ENCODE peak calls at places on chromosomes 16 and 17, in seven cellular contexts. C is AG04450, L is transverse colon, W is cardiac muscle cell, X is sigmoid colon, J is spleen, A is GM23338. F is an unnamed sample.

GRCh38 chr17:2053380-2054261 is 1.3 kb upstream of the HIC1 start:
- DNase-seq in C (no peak), L (peak), W (peak), X (peak), J (peak), A (peak), F (peak)

GRCh38 chr17:37848690-37849616 is 75.3 kb upstream of the TBC1D3K start:
- DNase-seq in C (peak), L (no peak), W (peak), X (no peak), J (no peak), A (no peak), F (peak)

GRCh38 chr16:20849587-20850390 is 43.5 kb downstream of the REXO5 start:
- DNase-seq in C (peak), L (peak), W (peak), X (peak), J (no peak), A (peak), F (peak)

GRCh38 chr17:35167046-35167445 is 19.4 kb downstream of the UNC45B start:
- DNase-seq in C (no peak), L (no peak), W (no peak), X (peak), J (no peak), A (no peak), F (no peak)

GRCh38 chr17:74410001-74410443 is 21.9 kb upstream of the GPRC5C start:
- DNase-seq in C (no peak), L (no peak), W (no peak), X (no peak), J (no peak), A (no peak), F (no peak)

GRCh38 chr17:57930239-57930638 is 25.0 kb downstream of the CUEDC1 start:
- DNase-seq in C (no peak), L (no peak), W (no peak), X (no peak), J (no peak), A (no peak), F (no peak)

GRCh38 chr16:59905131-59905530 is 1171.0 kb upstream of the GOT2 start:
- DNase-seq in C (no peak), L (no peak), W (no peak), X (no peak), J (no peak), A (no peak), F (no peak)

GRCh38 chr16:74998481-74999207 is at the start of gene ZNRF1:
- DNase-seq in C (peak), L (peak), W (peak), X (peak), J (peak), A (peak), F (peak)

GRCh38 chr17:33322063-33322462 is 29.0 kb upstream of the ASIC2 start:
- DNase-seq in C (no peak), L (no peak), W (no peak), X (no peak), J (no peak), A (no peak), F (no peak)

GRCh38 chr17:70278846-70279465 is 109.6 kb downstream of the KCNJ2 start:
- DNase-seq in C (no peak), L (no peak), W (no peak), X (no peak), J (no peak), A (no peak), F (no peak)

GRCh38 chr16:4179020-4179419 is 62.8 kb upstream of the ADCY9 start:
- DNase-seq in C (no peak), L (peak), W (peak), X (no peak), J (no peak), A (no peak), F (no peak)

GRCh38 chr16:77322757-77323156 is 112.1 kb downstream of the ADAMTS18 start:
- DNase-seq in C (no peak), L (no peak), W (no peak), X (no peak), J (no peak), A (no peak), F (no peak)

GRCh38 chr16:16041196-16041892 is 91.9 kb downstream of the ABCC1 start:
- DNase-seq in C (no peak), L (no peak), W (no peak), X (no peak), J (no peak), A (peak), F (no peak)
- H3K27ac ChIP-seq in C (peak), L (no peak), W (no peak), X (peak), J (no peak), A (peak), F (no peak)

GRCh38 chr17:55567240-55568216 is 56.3 kb upstream of the SMIM36 start:
- DNase-seq in C (no peak), L (no peak), W (peak), X (peak), J (no peak), A (no peak), F (no peak)

GRCh38 chr17:55563363-55563762 is 52.1 kb upstream of the SMIM36 start:
- DNase-seq in C (no peak), L (no peak), W (no peak), X (no peak), J (no peak), A (no peak), F (no peak)

GRCh38 chr17:55564077-55564476 is 52.8 kb upstream of the SMIM36 start:
- DNase-seq in C (no peak), L (no peak), W (no peak), X (no peak), J (no peak), A (no peak), F (no peak)

GRCh38 chr17:55561316-55561972 is 50.2 kb upstream of the SMIM36 start:
- DNase-seq in C (no peak), L (no peak), W (no peak), X (no peak), J (no peak), A (no peak), F (no peak)

DNA sequence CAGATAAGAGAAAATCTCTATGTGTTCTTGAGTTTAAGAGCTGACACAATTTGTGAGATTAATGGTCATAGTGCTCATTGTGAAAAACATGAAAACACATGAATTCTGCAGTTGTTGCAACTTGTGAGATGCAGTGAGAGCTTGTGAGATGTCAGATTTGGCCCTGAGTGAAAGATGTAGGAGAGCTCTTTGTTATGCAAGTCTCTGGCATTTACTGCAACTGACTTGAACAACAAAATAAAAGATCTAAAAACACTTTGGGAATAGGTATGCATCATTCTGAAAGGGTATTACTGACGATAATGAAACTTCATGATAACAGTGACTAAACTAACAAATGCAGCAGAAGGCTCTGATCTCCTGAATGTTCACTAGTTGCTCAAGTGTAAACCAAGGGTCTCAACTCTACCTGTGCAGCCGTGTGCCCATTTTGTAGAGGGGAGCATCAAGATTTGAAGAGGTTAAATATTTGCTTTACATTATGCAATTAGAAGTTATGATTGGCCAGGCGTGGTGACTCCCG is 50.8 kb upstream of the SMIM36 start:
- DNase-seq in C (no peak), L (no peak), W (no peak), X (no peak), J (no peak), A (no peak), F (no peak)
- TF ChIP-seq CTCF in C (no peak), L (no peak), W (no peak), X (no peak), J (no peak), A (no peak), F (no peak)

GRCh38 chr16:67941469-67942199 is 2.3 kb downstream of the LCAT start:
- DNase-seq in C (no peak), L (no peak), W (no peak), X (no peak), J (no peak), A (no peak), F (no peak)

GRCh38 chr16:67943619-67944503 is at the start of gene LCAT:
- DNase-seq in C (no peak), L (peak), W (peak), X (peak), J (no peak), A (no peak), F (no peak)

GRCh38 chr16:67942200-67942509 is 1.8 kb downstream of the LCAT start:
- DNase-seq in C (no peak), L (no peak), W (peak), X (no peak), J (no peak), A (peak), F (no peak)

GRCh38 chr16:67942510-67943255 is 1.2 kb downstream of the LCAT start:
- DNase-seq in C (no peak), L (no peak), W (no peak), X (no peak), J (no peak), A (peak), F (no peak)

DNA sequence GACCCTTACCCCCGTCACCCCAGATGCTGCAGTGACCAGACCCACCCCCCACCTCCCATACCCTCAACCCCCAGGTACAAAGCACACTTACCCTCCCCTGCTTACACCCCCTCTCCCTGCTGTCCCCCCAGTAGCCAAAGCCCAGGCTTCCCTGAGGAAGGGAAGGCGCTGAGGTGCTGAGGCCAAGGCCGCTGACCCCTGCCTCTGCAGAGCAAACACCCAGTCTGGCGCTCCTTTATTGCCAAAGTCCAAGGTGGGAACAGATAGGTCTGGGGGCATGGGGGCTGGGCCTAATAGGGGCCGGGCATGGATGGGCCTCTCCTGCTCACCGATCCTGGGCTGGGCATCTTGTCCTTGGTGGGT is 683 bp downstream of the LCAT start:
- DNase-seq in C (no peak), L (no peak), W (no peak), X (no peak), J (no peak), A (no peak), F (no peak)
- H3K27ac ChIP-seq in C (no peak), L (peak), W (no peak), X (peak), J (no peak), A (no peak), F (peak)

DNA sequence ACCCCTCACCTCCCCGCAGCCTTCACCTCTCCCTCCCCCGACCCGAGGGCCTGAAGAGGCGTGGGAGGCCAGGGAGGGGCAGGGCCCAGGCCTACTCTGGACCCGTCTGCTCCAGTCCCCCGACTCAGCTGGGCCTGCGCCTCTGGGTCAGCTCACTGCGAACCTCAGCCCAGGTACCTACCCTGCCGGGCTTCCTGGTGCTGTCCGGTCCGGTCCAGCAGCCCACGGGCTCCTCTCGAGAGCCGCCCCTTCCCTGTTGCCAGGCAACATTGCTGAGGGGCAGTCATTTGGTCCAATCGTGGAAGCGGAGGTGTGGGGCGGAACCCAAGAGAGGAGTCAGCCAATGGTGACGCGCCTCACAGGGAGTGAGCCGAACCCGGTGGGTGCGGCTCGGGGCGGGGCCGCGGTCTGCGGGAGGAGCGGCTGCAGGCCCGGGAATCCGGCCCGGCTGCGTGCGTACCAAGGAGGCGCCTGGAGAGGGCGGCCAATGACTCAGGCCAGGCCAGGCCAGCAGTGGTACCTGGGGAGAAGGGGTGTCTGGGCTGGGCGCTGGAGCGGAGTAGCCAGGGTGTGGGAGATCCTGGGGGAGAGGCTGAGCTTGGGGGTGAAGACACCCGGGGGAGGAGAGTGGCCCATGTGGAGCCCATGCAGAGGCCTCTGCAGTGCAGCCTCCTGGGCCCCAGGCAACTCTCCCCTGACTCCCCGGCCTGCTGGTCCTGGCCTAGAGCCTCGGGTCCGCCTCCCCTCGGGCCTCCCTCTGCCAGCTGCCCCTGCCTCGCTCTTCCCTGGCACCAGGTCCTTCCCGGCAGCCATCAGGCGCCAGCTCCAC is at the start of gene MEAK7:
- DNase-seq in C (peak), L (peak), W (peak), X (peak), J (peak), A (peak), F (peak)
- TF ChIP-seq CTCF in C (peak), L (no peak), W (peak), X (no peak), J (no peak), A (no peak), F (no peak)